ENCODE peak calls at places on chromosome 12, in five cellular contexts. One of them, this sample, is unnamed.

GRCh38 chr12:46825526-46826414 is at the start of gene SLC38A4:
- DNase-seq in NCI-H2081: no peak
- DNase-seq in GM13976: no peak
- DNase-seq in thyroid gland: peak
- DNase-seq in NCI-H1436: no peak
- DNase-seq in this sample: no peak

GRCh38 chr12:3097186-3097804 is 20.1 kb downstream of the TSPAN9 start:
- DNase-seq in NCI-H2081: no peak
- DNase-seq in GM13976: no peak
- DNase-seq in thyroid gland: peak
- DNase-seq in NCI-H1436: no peak
- DNase-seq in this sample: peak

GRCh38 chr12:105561981-105562726 is 231.7 kb downstream of the C12orf75 start:
- DNase-seq in NCI-H2081: peak
- DNase-seq in GM13976: no peak
- DNase-seq in thyroid gland: no peak
- DNase-seq in NCI-H1436: peak
- DNase-seq in this sample: peak

GRCh38 chr12:131831635-131832041 is 3.4 kb downstream of the MMP17 start:
- DNase-seq in NCI-H2081: peak
- DNase-seq in GM13976: no peak
- DNase-seq in thyroid gland: no peak
- DNase-seq in NCI-H1436: no peak
- DNase-seq in this sample: peak

GRCh38 chr12:50234347-50234746 is 49.0 kb downstream of the LIMA1 start:
- DNase-seq in NCI-H2081: no peak
- DNase-seq in GM13976: no peak
- DNase-seq in thyroid gland: no peak
- DNase-seq in NCI-H1436: no peak
- DNase-seq in this sample: peak

GRCh38 chr12:12812163-12812562 is 983 bp upstream of the DDX47 start:
- DNase-seq in NCI-H2081: no peak
- DNase-seq in GM13976: no peak
- DNase-seq in thyroid gland: no peak
- DNase-seq in NCI-H1436: no peak
- DNase-seq in this sample: no peak

GRCh38 chr12:48342980-48343379 is 7.7 kb downstream of the ZNF641 start:
- DNase-seq in NCI-H2081: no peak
- DNase-seq in GM13976: no peak
- DNase-seq in thyroid gland: no peak
- DNase-seq in NCI-H1436: no peak
- DNase-seq in this sample: no peak

GRCh38 chr12:106976668-106977067 is 10.3 kb downstream of the MTERF2 start:
- DNase-seq in NCI-H2081: no peak
- DNase-seq in GM13976: no peak
- DNase-seq in thyroid gland: no peak
- DNase-seq in NCI-H1436: no peak
- DNase-seq in this sample: no peak

GRCh38 chr12:57722716-57723629 is 15.6 kb downstream of the AGAP2 start:
- DNase-seq in NCI-H2081: peak
- DNase-seq in GM13976: peak
- DNase-seq in thyroid gland: no peak
- DNase-seq in NCI-H1436: no peak
- DNase-seq in this sample: no peak

GRCh38 chr12:65822732-65823480 is 1.4 kb upstream of the HMGA2 start:
- DNase-seq in NCI-H2081: no peak
- DNase-seq in GM13976: peak
- DNase-seq in thyroid gland: peak
- DNase-seq in NCI-H1436: no peak
- DNase-seq in this sample: peak